ENCODE peak calls at places on chromosomes 3 and 15, in nine cellular contexts. One of them, this sample, is unnamed.

GRCh38 chr3:97952280-97952679 is 20.0 kb downstream of the RIOX2 start:
- DNase-seq in spleen: no peak
- DNase-seq in omental fat pad: no peak
- DNase-seq in A549: no peak
- DNase-seq in right lobe of liver: no peak
- DNase-seq in stomach: peak
- DNase-seq in left ventricle myocardium inferior: peak
- DNase-seq in fibroblast of the aortic adventitia: peak
- DNase-seq in mucosa of descending colon: peak
- DNase-seq in this sample: no peak

GRCh38 chr3:14429237-14429636 is 26.8 kb downstream of the SLC6A6 start:
- DNase-seq in spleen: no peak
- DNase-seq in omental fat pad: no peak
- DNase-seq in A549: no peak
- DNase-seq in right lobe of liver: no peak
- DNase-seq in stomach: no peak
- DNase-seq in left ventricle myocardium inferior: no peak
- DNase-seq in fibroblast of the aortic adventitia: no peak
- DNase-seq in mucosa of descending colon: peak
- DNase-seq in this sample: no peak

GRCh38 chr3:106805625-106806024 is 571.6 kb upstream of the CCDC54 start:
- DNase-seq in spleen: no peak
- DNase-seq in omental fat pad: no peak
- DNase-seq in A549: no peak
- DNase-seq in right lobe of liver: no peak
- DNase-seq in stomach: no peak
- DNase-seq in left ventricle myocardium inferior: no peak
- DNase-seq in fibroblast of the aortic adventitia: no peak
- DNase-seq in mucosa of descending colon: no peak
- DNase-seq in this sample: no peak

GRCh38 chr15:74957301-74958035 is 896 bp upstream of the RPP25 start:
- DNase-seq in spleen: peak
- DNase-seq in omental fat pad: no peak
- DNase-seq in A549: peak
- DNase-seq in right lobe of liver: no peak
- DNase-seq in stomach: no peak
- DNase-seq in left ventricle myocardium inferior: peak
- DNase-seq in fibroblast of the aortic adventitia: peak
- DNase-seq in mucosa of descending colon: peak
- DNase-seq in this sample: no peak

GRCh38 chr15:84924074-84924700 is 39.7 kb downstream of the SLC28A1 start:
- DNase-seq in spleen: no peak
- DNase-seq in omental fat pad: no peak
- DNase-seq in A549: no peak
- DNase-seq in right lobe of liver: no peak
- DNase-seq in stomach: no peak
- DNase-seq in left ventricle myocardium inferior: no peak
- DNase-seq in fibroblast of the aortic adventitia: peak
- DNase-seq in mucosa of descending colon: no peak
- DNase-seq in this sample: no peak

GRCh38 chr3:20849975-20850374 is 664.0 kb upstream of the SGO1 start:
- DNase-seq in spleen: no peak
- DNase-seq in omental fat pad: no peak
- DNase-seq in A549: no peak
- DNase-seq in right lobe of liver: no peak
- DNase-seq in stomach: no peak
- DNase-seq in left ventricle myocardium inferior: no peak
- DNase-seq in fibroblast of the aortic adventitia: no peak
- DNase-seq in mucosa of descending colon: no peak
- DNase-seq in this sample: no peak

GRCh38 chr3:144187531-144188230 is 216.1 kb downstream of the DIPK2A start:
- DNase-seq in spleen: no peak
- DNase-seq in omental fat pad: no peak
- DNase-seq in A549: no peak
- DNase-seq in right lobe of liver: no peak
- DNase-seq in stomach: no peak
- DNase-seq in left ventricle myocardium inferior: no peak
- DNase-seq in fibroblast of the aortic adventitia: peak
- DNase-seq in mucosa of descending colon: no peak
- DNase-seq in this sample: no peak

GRCh38 chr15:25481208-25481862 is 42.5 kb upstream of the UBE3A start:
- DNase-seq in spleen: no peak
- DNase-seq in omental fat pad: no peak
- DNase-seq in A549: no peak
- DNase-seq in right lobe of liver: no peak
- DNase-seq in stomach: no peak
- DNase-seq in left ventricle myocardium inferior: no peak
- DNase-seq in fibroblast of the aortic adventitia: no peak
- DNase-seq in mucosa of descending colon: peak
- DNase-seq in this sample: no peak

GRCh38 chr15:74960286-74960685 is 3.7 kb upstream of the RPP25 start:
- DNase-seq in spleen: no peak
- DNase-seq in omental fat pad: no peak
- DNase-seq in A549: no peak
- DNase-seq in right lobe of liver: no peak
- DNase-seq in stomach: no peak
- DNase-seq in left ventricle myocardium inferior: no peak
- DNase-seq in fibroblast of the aortic adventitia: no peak
- DNase-seq in mucosa of descending colon: no peak
- DNase-seq in this sample: no peak

GRCh38 chr3:177602601-177603136 is 405.4 kb upstream of the TBL1XR1 start:
- DNase-seq in spleen: no peak
- DNase-seq in omental fat pad: no peak
- DNase-seq in A549: no peak
- DNase-seq in right lobe of liver: no peak
- DNase-seq in stomach: no peak
- DNase-seq in left ventricle myocardium inferior: no peak
- DNase-seq in fibroblast of the aortic adventitia: no peak
- DNase-seq in mucosa of descending colon: no peak
- DNase-seq in this sample: no peak

GRCh38 chr15:67479781-67480180 is 41.1 kb upstream of the C15orf61 start:
- DNase-seq in spleen: no peak
- DNase-seq in omental fat pad: no peak
- DNase-seq in A549: no peak
- DNase-seq in right lobe of liver: no peak
- DNase-seq in stomach: no peak
- DNase-seq in left ventricle myocardium inferior: no peak
- DNase-seq in fibroblast of the aortic adventitia: peak
- DNase-seq in mucosa of descending colon: no peak
- DNase-seq in this sample: no peak

GRCh38 chr15:101028321-101028720 is 109.2 kb downstream of the LRRK1 start:
- DNase-seq in spleen: no peak
- DNase-seq in omental fat pad: no peak
- DNase-seq in A549: no peak
- DNase-seq in right lobe of liver: no peak
- DNase-seq in stomach: peak
- DNase-seq in left ventricle myocardium inferior: no peak
- DNase-seq in fibroblast of the aortic adventitia: no peak
- DNase-seq in mucosa of descending colon: no peak
- DNase-seq in this sample: peak

GRCh38 chr15:39153718-39154117 is 427.2 kb upstream of the THBS1 start:
- DNase-seq in spleen: no peak
- DNase-seq in omental fat pad: no peak
- DNase-seq in A549: no peak
- DNase-seq in right lobe of liver: peak
- DNase-seq in stomach: no peak
- DNase-seq in left ventricle myocardium inferior: no peak
- DNase-seq in fibroblast of the aortic adventitia: no peak
- DNase-seq in mucosa of descending colon: peak
- DNase-seq in this sample: no peak

GRCh38 chr3:162096874-162097273 is 600.3 kb downstream of the OTOL1 start:
- DNase-seq in spleen: no peak
- DNase-seq in omental fat pad: no peak
- DNase-seq in A549: no peak
- DNase-seq in right lobe of liver: no peak
- DNase-seq in stomach: no peak
- DNase-seq in left ventricle myocardium inferior: no peak
- DNase-seq in fibroblast of the aortic adventitia: no peak
- DNase-seq in mucosa of descending colon: no peak
- DNase-seq in this sample: no peak

GRCh38 chr3:184583345-184584000 is 21.9 kb downstream of the EPHB3 start:
- DNase-seq in spleen: no peak
- DNase-seq in omental fat pad: no peak
- DNase-seq in A549: no peak
- DNase-seq in right lobe of liver: no peak
- DNase-seq in stomach: no peak
- DNase-seq in left ventricle myocardium inferior: peak
- DNase-seq in fibroblast of the aortic adventitia: peak
- DNase-seq in mucosa of descending colon: no peak
- DNase-seq in this sample: no peak

GRCh38 chr3:51711352-51712019 is 4.6 kb downstream of the GRM2 start:
- DNase-seq in spleen: no peak
- DNase-seq in omental fat pad: no peak
- DNase-seq in A549: no peak
- DNase-seq in right lobe of liver: peak
- DNase-seq in stomach: peak
- DNase-seq in left ventricle myocardium inferior: no peak
- DNase-seq in fibroblast of the aortic adventitia: no peak
- DNase-seq in mucosa of descending colon: no peak
- DNase-seq in this sample: peak

GRCh38 chr3:194396897-194397756 is 1.9 kb downstream of the GP5 start:
- DNase-seq in spleen: peak
- DNase-seq in omental fat pad: no peak
- DNase-seq in A549: no peak
- DNase-seq in right lobe of liver: no peak
- DNase-seq in stomach: no peak
- DNase-seq in left ventricle myocardium inferior: no peak
- DNase-seq in fibroblast of the aortic adventitia: no peak
- DNase-seq in mucosa of descending colon: no peak
- DNase-seq in this sample: no peak

GRCh38 chr15:99181544-99181943 is 67.8 kb downstream of the TTC23 start:
- DNase-seq in spleen: no peak
- DNase-seq in omental fat pad: no peak
- DNase-seq in A549: no peak
- DNase-seq in right lobe of liver: no peak
- DNase-seq in stomach: no peak
- DNase-seq in left ventricle myocardium inferior: no peak
- DNase-seq in fibroblast of the aortic adventitia: peak
- DNase-seq in mucosa of descending colon: no peak
- DNase-seq in this sample: no peak

GRCh38 chr3:37536799-37537311 is 324.8 kb upstream of the CTDSPL start:
- DNase-seq in spleen: no peak
- DNase-seq in omental fat pad: no peak
- DNase-seq in A549: no peak
- DNase-seq in right lobe of liver: no peak
- DNase-seq in stomach: no peak
- DNase-seq in left ventricle myocardium inferior: no peak
- DNase-seq in fibroblast of the aortic adventitia: no peak
- DNase-seq in mucosa of descending colon: no peak
- DNase-seq in this sample: no peak

GRCh38 chr3:37534940-37535339 is 326.7 kb upstream of the CTDSPL start:
- DNase-seq in spleen: no peak
- DNase-seq in omental fat pad: no peak
- DNase-seq in A549: no peak
- DNase-seq in right lobe of liver: no peak
- DNase-seq in stomach: no peak
- DNase-seq in left ventricle myocardium inferior: no peak
- DNase-seq in fibroblast of the aortic adventitia: no peak
- DNase-seq in mucosa of descending colon: no peak
- DNase-seq in this sample: no peak

GRCh38 chr3:37532168-37532567 is 329.5 kb upstream of the CTDSPL start:
- DNase-seq in spleen: no peak
- DNase-seq in omental fat pad: no peak
- DNase-seq in A549: no peak
- DNase-seq in right lobe of liver: no peak
- DNase-seq in stomach: no peak
- DNase-seq in left ventricle myocardium inferior: no peak
- DNase-seq in fibroblast of the aortic adventitia: no peak
- DNase-seq in mucosa of descending colon: no peak
- DNase-seq in this sample: no peak

GRCh38 chr3:37537914-37538691 is 323.6 kb upstream of the CTDSPL start:
- DNase-seq in spleen: no peak
- DNase-seq in omental fat pad: no peak
- DNase-seq in A549: no peak
- DNase-seq in right lobe of liver: no peak
- DNase-seq in stomach: no peak
- DNase-seq in left ventricle myocardium inferior: peak
- DNase-seq in fibroblast of the aortic adventitia: peak
- DNase-seq in mucosa of descending colon: no peak
- DNase-seq in this sample: no peak

GRCh38 chr3:37536033-37536432 is 325.6 kb upstream of the CTDSPL start:
- DNase-seq in spleen: no peak
- DNase-seq in omental fat pad: no peak
- DNase-seq in A549: no peak
- DNase-seq in right lobe of liver: no peak
- DNase-seq in stomach: no peak
- DNase-seq in left ventricle myocardium inferior: peak
- DNase-seq in fibroblast of the aortic adventitia: no peak
- DNase-seq in mucosa of descending colon: no peak
- DNase-seq in this sample: no peak
- TF ChIP-seq CTCF in spleen: no peak
- TF ChIP-seq CTCF in omental fat pad: no peak
- TF ChIP-seq CTCF in A549: no peak
- TF ChIP-seq CTCF in right lobe of liver: no peak
- TF ChIP-seq CTCF in stomach: no peak
- TF ChIP-seq CTCF in left ventricle myocardium inferior: peak
- TF ChIP-seq CTCF in fibroblast of the aortic adventitia: no peak
- TF ChIP-seq CTCF in mucosa of descending colon: no peak
- TF ChIP-seq CTCF in this sample: no peak

GRCh38 chr3:10706156-10707088 is 109.6 kb upstream of the SLC6A11 start:
- DNase-seq in spleen: no peak
- DNase-seq in omental fat pad: no peak
- DNase-seq in A549: no peak
- DNase-seq in right lobe of liver: no peak
- DNase-seq in stomach: no peak
- DNase-seq in left ventricle myocardium inferior: no peak
- DNase-seq in fibroblast of the aortic adventitia: no peak
- DNase-seq in mucosa of descending colon: no peak
- DNase-seq in this sample: no peak
- TF ChIP-seq CTCF in spleen: no peak
- TF ChIP-seq CTCF in omental fat pad: no peak
- TF ChIP-seq CTCF in A549: no peak
- TF ChIP-seq CTCF in right lobe of liver: no peak
- TF ChIP-seq CTCF in stomach: no peak
- TF ChIP-seq CTCF in left ventricle myocardium inferior: no peak
- TF ChIP-seq CTCF in fibroblast of the aortic adventitia: no peak
- TF ChIP-seq CTCF in mucosa of descending colon: no peak
- TF ChIP-seq CTCF in this sample: peak

DNA sequence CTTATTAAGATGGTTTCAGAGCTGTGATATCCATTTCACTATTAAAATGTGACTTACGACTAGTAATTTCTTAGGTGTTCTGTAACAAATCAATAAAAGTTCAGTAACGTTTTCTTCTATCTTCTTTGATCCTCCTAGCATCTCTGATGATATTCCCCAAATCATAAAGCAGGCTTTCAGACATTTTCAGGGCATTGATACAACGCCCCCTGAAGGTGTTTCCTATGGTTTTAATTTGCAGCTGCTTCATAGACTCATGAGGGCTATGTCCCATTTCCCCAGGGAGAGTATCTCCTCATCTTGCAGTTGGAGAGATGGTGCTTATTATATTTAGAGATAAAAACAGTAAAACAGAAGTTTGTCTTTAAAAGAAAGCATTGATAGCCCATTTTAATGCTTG is 246.8 kb upstream of the CNTN3 start:
- DNase-seq in spleen: no peak
- DNase-seq in omental fat pad: no peak
- DNase-seq in A549: no peak
- DNase-seq in right lobe of liver: no peak
- DNase-seq in stomach: no peak
- DNase-seq in left ventricle myocardium inferior: no peak
- DNase-seq in fibroblast of the aortic adventitia: no peak
- DNase-seq in mucosa of descending colon: no peak
- DNase-seq in this sample: no peak
- TF ChIP-seq CTCF in spleen: no peak
- TF ChIP-seq CTCF in omental fat pad: no peak
- TF ChIP-seq CTCF in A549: no peak
- TF ChIP-seq CTCF in right lobe of liver: no peak
- TF ChIP-seq CTCF in stomach: no peak
- TF ChIP-seq CTCF in left ventricle myocardium inferior: no peak
- TF ChIP-seq CTCF in fibroblast of the aortic adventitia: no peak
- TF ChIP-seq CTCF in mucosa of descending colon: no peak
- TF ChIP-seq CTCF in this sample: no peak

GRCh38 chr15:55224892-55225291 is 28.2 kb upstream of the RSL24D1 start:
- DNase-seq in spleen: no peak
- DNase-seq in omental fat pad: no peak
- DNase-seq in A549: no peak
- DNase-seq in right lobe of liver: peak
- DNase-seq in stomach: no peak
- DNase-seq in left ventricle myocardium inferior: no peak
- DNase-seq in fibroblast of the aortic adventitia: no peak
- DNase-seq in mucosa of descending colon: no peak
- DNase-seq in this sample: no peak
- TF ChIP-seq CTCF in spleen: no peak
- TF ChIP-seq CTCF in omental fat pad: no peak
- TF ChIP-seq CTCF in A549: no peak
- TF ChIP-seq CTCF in right lobe of liver: no peak
- TF ChIP-seq CTCF in stomach: no peak
- TF ChIP-seq CTCF in left ventricle myocardium inferior: no peak
- TF ChIP-seq CTCF in fibroblast of the aortic adventitia: no peak
- TF ChIP-seq CTCF in mucosa of descending colon: no peak
- TF ChIP-seq CTCF in this sample: no peak